ENCODE peak calls at places on chromosomes 2 and 18, in eight cellular contexts. Y, T, P, R, Q, X, E and J are unnamed samples.
A peak's percentile ranks its signal among the peaks of the same experiment; 100 is the strongest.

GRCh38 chr18:35861367-35862114 is 110.9 kb upstream of the RMP24 start:
- DNase-seq in Y (peak; percentile 47), T (no peak), P (no peak), R (no peak), Q (no peak), X (no peak), E (no peak), J (no peak)

GRCh38 chr18:3236470-3236869 is 11.1 kb upstream of the MYL12A start:
- DNase-seq in Y (no peak), T (no peak), P (no peak), R (no peak), Q (no peak), X (no peak), E (no peak), J (no peak)

GRCh38 chr18:37426536-37427080 is 139.0 kb downstream of the CELF4 start:
- DNase-seq in Y (no peak), T (no peak), P (no peak), R (no peak), Q (no peak), X (no peak), E (no peak), J (no peak)

GRCh38 chr2:33670392-33670937 is 71.4 kb upstream of the FAM98A start:
- DNase-seq in Y (no peak), T (no peak), P (no peak), R (no peak), Q (no peak), X (no peak), E (peak; percentile 70), J (no peak)

GRCh38 chr18:50044402-50044801 is 150.5 kb downstream of the MYO5B start:
- DNase-seq in Y (no peak), T (no peak), P (no peak), R (no peak), Q (no peak), X (no peak), E (peak; percentile 57), J (no peak)

GRCh38 chr18:37564796-37565137 is 831 bp downstream of the CELF4 start:
- DNase-seq in Y (peak; percentile 66), T (peak; percentile 50), P (peak; percentile 58), R (peak; percentile 41), Q (peak; percentile 70), X (no peak), E (peak; percentile 95), J (no peak)

GRCh38 chr2:39379643-39380524 is 57.2 kb downstream of the MAP4K3 start:
- DNase-seq in Y (no peak), T (no peak), P (no peak), R (no peak), Q (no peak), X (no peak), E (peak; percentile 52), J (peak; percentile 50)

GRCh38 chr18:46261799-46262198 is 157.6 kb downstream of the HAUS1 start:
- DNase-seq in Y (no peak), T (no peak), P (no peak), R (no peak), Q (no peak), X (no peak), E (peak; percentile 71), J (no peak)

GRCh38 chr2:160214461-160215055 is 14.5 kb upstream of the ITGB6 start:
- DNase-seq in Y (peak; percentile 33), T (peak; percentile 24), P (no peak), R (peak; percentile 20), Q (no peak), X (peak; percentile 65), E (no peak), J (peak; percentile 69)

GRCh38 chr18:45275367-45276113 is 339.7 kb upstream of the SLC14A2 start:
- DNase-seq in Y (no peak), T (no peak), P (no peak), R (no peak), Q (no peak), X (no peak), E (peak; percentile 76), J (no peak)

GRCh38 chr2:128607981-128608506 is 289.4 kb upstream of the HS6ST1 start:
- DNase-seq in Y (no peak), T (no peak), P (peak; percentile 48), R (no peak), Q (peak; percentile 50), X (no peak), E (no peak), J (no peak)

GRCh38 chr2:176464886-176465564 is 195.8 kb downstream of the MTX2 start:
- DNase-seq in Y (no peak), T (no peak), P (no peak), R (no peak), Q (no peak), X (no peak), E (no peak), J (no peak)

GRCh38 chr2:238697193-238698191 is 150.4 kb upstream of the TWIST2 start:
- DNase-seq in Y (no peak), T (no peak), P (no peak), R (peak; percentile 45), Q (no peak), X (no peak), E (no peak), J (no peak)

GRCh38 chr2:208657468-208657867 is 250.9 kb downstream of the PTH2R start:
- DNase-seq in Y (no peak), T (no peak), P (no peak), R (no peak), Q (no peak), X (no peak), E (peak; percentile 54), J (no peak)

GRCh38 chr2:55672630-55673029 is 21.0 kb downstream of the PNPT1 start:
- DNase-seq in Y (no peak), T (no peak), P (no peak), R (no peak), Q (no peak), X (no peak), E (no peak), J (no peak)

GRCh38 chr2:171902840-171903420 is 8.9 kb upstream of the SLC25A12 start:
- DNase-seq in Y (no peak), T (no peak), P (no peak), R (no peak), Q (no peak), X (no peak), E (no peak), J (no peak)

GRCh38 chr2:147937744-147938349 is 82.7 kb downstream of the ORC4 start:
- DNase-seq in Y (no peak), T (no peak), P (no peak), R (no peak), Q (no peak), X (no peak), E (peak; percentile 52), J (no peak)

GRCh38 chr2:189104926-189105325 is 74.6 kb downstream of the COL5A2 start:
- DNase-seq in Y (no peak), T (no peak), P (no peak), R (no peak), Q (no peak), X (no peak), E (no peak), J (no peak)

GRCh38 chr18:50820901-50821520 is 1.2 kb upstream of the MRO start:
- DNase-seq in Y (no peak), T (no peak), P (no peak), R (no peak), Q (no peak), X (no peak), E (no peak), J (no peak)

DNA sequence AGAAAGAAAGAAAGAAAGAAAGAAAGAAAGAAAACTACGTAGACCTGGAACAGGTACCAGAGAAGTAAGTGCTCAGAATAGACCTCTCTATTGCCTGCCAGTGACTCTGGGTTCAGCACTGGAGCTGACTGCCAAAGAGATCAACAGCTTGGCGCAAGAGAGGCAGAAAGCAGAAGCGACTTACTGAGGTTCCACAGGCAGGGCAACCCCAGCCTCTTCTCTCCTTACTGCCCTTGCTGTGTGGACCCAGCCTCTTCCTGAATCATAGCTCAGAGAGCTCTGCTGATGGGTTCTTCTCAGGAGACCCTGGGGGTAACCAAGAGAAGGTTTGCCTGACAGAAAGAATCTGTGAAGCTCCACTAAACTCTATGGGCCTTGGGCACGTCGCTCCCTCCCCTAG is 7.1 kb downstream of the CAPN13 start:
- DNase-seq in Y (no peak), T (no peak), P (no peak), R (no peak), Q (no peak), X (no peak), E (no peak), J (no peak)
- H3K27me3 ChIP-seq in Y (no peaks in the 10 kb centered on the region), T (no peaks in the 10 kb centered on the region), P (no peaks in the 10 kb centered on the region), R (no peaks in the 10 kb centered on the region), Q (no peaks in the 10 kb centered on the region), X (no peaks in the 10 kb centered on the region), E (no peaks in the 10 kb centered on the region), J (no peaks in the 10 kb centered on the region)

GRCh38 chr2:11665028-11665427 is 5.0 kb downstream of the NTSR2 start:
- DNase-seq in Y (no peak), T (no peak), P (no peak), R (no peak), Q (peak; percentile 50), X (no peak), E (no peak), J (no peak)
- H3K27me3 ChIP-seq in Y (no peaks in the 10 kb centered on the region), T (no peaks in the 10 kb centered on the region), P (no peaks in the 10 kb centered on the region), R (no peaks in the 10 kb centered on the region), Q (no peaks in the 10 kb centered on the region), X (peaks cover 18% of the 10 kb centered on the region), E (peaks cover 21% of the 10 kb centered on the region), J (peaks cover 18% of the 10 kb centered on the region)

GRCh38 chr2:24457730-24458129 is 33.3 kb upstream of the NCOA1 start:
- DNase-seq in Y (no peak), T (no peak), P (no peak), R (no peak), Q (no peak), X (no peak), E (no peak), J (no peak)

GRCh38 chr2:24459224-24459799 is 31.7 kb upstream of the NCOA1 start:
- DNase-seq in Y (no peak), T (peak; percentile 25), P (no peak), R (no peak), Q (no peak), X (no peak), E (no peak), J (no peak)

GRCh38 chr2:24456610-24457556 is 34.2 kb upstream of the NCOA1 start:
- DNase-seq in Y (peak; percentile 79), T (peak; percentile 86), P (peak; percentile 67), R (peak; percentile 80), Q (peak; percentile 92), X (no peak), E (no peak), J (peak; percentile 44)

GRCh38 chr2:24463271-24463670 is 27.8 kb upstream of the NCOA1 start:
- DNase-seq in Y (no peak), T (no peak), P (no peak), R (no peak), Q (no peak), X (no peak), E (no peak), J (no peak)

GRCh38 chr2:24461685-24462084 is 29.4 kb upstream of the NCOA1 start:
- DNase-seq in Y (no peak), T (no peak), P (no peak), R (no peak), Q (no peak), X (no peak), E (no peak), J (no peak)
- H3K27me3 ChIP-seq in Y (no peaks in the 10 kb centered on the region), T (no peaks in the 10 kb centered on the region), P (no peaks in the 10 kb centered on the region), R (no peaks in the 10 kb centered on the region), Q (no peaks in the 10 kb centered on the region), X (peaks cover under 1% of the 10 kb centered on the region), E (no peaks in the 10 kb centered on the region), J (no peaks in the 10 kb centered on the region)

DNA sequence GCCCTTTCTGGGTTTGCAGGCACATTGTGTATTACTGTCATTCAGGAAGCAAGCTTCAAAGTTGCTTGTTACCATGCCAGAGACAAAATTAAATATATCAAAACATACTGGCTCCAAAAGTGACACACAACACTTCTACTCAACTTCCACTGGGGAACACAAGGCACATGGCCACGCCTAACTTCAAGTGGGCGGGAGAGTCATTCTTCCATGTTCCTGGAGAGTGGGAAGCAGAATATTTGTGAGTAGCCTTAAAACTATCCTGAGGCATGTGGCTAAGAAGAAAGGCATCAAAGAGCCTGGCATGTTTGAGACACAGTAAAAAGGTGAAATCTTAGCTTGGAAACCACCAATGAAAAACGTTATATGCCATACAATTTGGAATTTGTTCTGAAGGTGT is 90.5 kb upstream of the TACR1 start:
- DNase-seq in Y (no peak), T (no peak), P (no peak), R (no peak), Q (no peak), X (no peak), E (no peak), J (no peak)
- H3K27me3 ChIP-seq in Y (no peaks in the 10 kb centered on the region), T (no peaks in the 10 kb centered on the region), P (no peaks in the 10 kb centered on the region), R (no peaks in the 10 kb centered on the region), Q (no peaks in the 10 kb centered on the region), X (no peaks in the 10 kb centered on the region), E (no peaks in the 10 kb centered on the region), J (no peaks in the 10 kb centered on the region)